ENCODE peak calls at places on chromosomes 16 and 17, in four cellular contexts. M, S, N and W are unnamed samples.

GRCh38 chr16:24255446-24256352 is at the start of gene CACNG3:
- DNase-seq in N (no peak), S (peak), M (peak), W (peak)

GRCh38 chr16:66608241-66609138 is 4.0 kb downstream of the CMTM3 start:
- DNase-seq in S (peak), M (peak), N (peak), W (peak)

GRCh38 chr16:17757808-17758207 is 287.0 kb upstream of the XYLT1 start:
- DNase-seq in M (no peak), N (no peak), S (no peak), W (no peak)

GRCh38 chr16:8864480-8864879 is 4.3 kb downstream of the CARHSP1 start:
- DNase-seq in S (no peak), M (no peak), N (no peak), W (no peak)

GRCh38 chr16:84120023-84120422 is 3.3 kb upstream of the MBTPS1 start:
- DNase-seq in S (no peak), N (no peak), M (no peak), W (no peak)

GRCh38 chr17:58786586-58787295 is 31.1 kb downstream of the PPM1E start:
- DNase-seq in S (no peak), M (no peak), N (peak), W (no peak)

GRCh38 chr16:9797306-9797705 is 384.9 kb downstream of the GRIN2A start:
- DNase-seq in N (no peak), M (no peak), S (no peak), W (no peak)

GRCh38 chr17:64411999-64412771 is 21.5 kb upstream of the PECAM1 start:
- DNase-seq in M (no peak), S (no peak), N (no peak), W (no peak)

GRCh38 chr17:21161498-21162393 is 35.0 kb downstream of the DHRS7B start:
- DNase-seq in S (no peak), N (no peak), M (no peak), W (no peak)

GRCh38 chr16:82633964-82634600 is 7.3 kb downstream of the CDH13 start:
- DNase-seq in N (peak), S (no peak), M (no peak), W (no peak)

GRCh38 chr17:70521821-70522256 is 352.5 kb downstream of the KCNJ2 start:
- DNase-seq in M (no peak), N (no peak), S (no peak), W (no peak)

GRCh38 chr16:12833939-12834338 is 30.3 kb upstream of the CPPED1 start:
- DNase-seq in S (no peak), N (peak), M (no peak), W (no peak)

GRCh38 chr16:72927199-72928088 is 120.5 kb downstream of the ZFHX3 start:
- DNase-seq in N (peak), S (no peak), M (no peak), W (no peak)

GRCh38 chr17:50665838-50666237 is 31.2 kb downstream of the ABCC3 start:
- DNase-seq in N (no peak), S (no peak), M (no peak), W (no peak)

GRCh38 chr16:69424053-69424934 is at the start of gene CYB5B:
- DNase-seq in M (peak), N (peak), S (peak), W (peak)

GRCh38 chr16:57519796-57520360 is 16.5 kb downstream of the CCDC102A start:
- DNase-seq in M (peak), S (peak), N (peak), W (peak)

GRCh38 chr16:66904428-66904845 is 14.2 kb downstream of the CDH16 start:
- DNase-seq in S (no peak), M (no peak), N (no peak), W (no peak)

GRCh38 chr16:10589106-10589505 is 8.7 kb upstream of the EMP2 start:
- DNase-seq in N (no peak), S (no peak), M (no peak), W (no peak)

GRCh38 chr16:23670137-23670776 is 8.4 kb upstream of the PLK1 start:
- DNase-seq in S (peak), N (no peak), M (peak), W (no peak)

GRCh38 chr16:3983081-3983520 is 102.6 kb upstream of the CREBBP start:
- DNase-seq in M (peak), N (peak), S (peak), W (peak)

GRCh38 chr16:5025171-5025632 is 8.5 kb downstream of the NAGPA start:
- DNase-seq in M (no peak), S (no peak), N (no peak), W (no peak)

GRCh38 chr17:49187301-49187700 is 23.1 kb downstream of the GNGT2 start:
- DNase-seq in M (no peak), N (no peak), S (no peak), W (no peak)

GRCh38 chr17:78013683-78014467 is 55.4 kb downstream of the TNRC6C start:
- DNase-seq in N (peak), M (peak), S (peak), W (no peak)

GRCh38 chr17:75146597-75146996 is 7.7 kb downstream of the JPT1 start:
- DNase-seq in N (no peak), M (no peak), S (no peak), W (no peak)

GRCh38 chr17:29617481-29618271 is 5.0 kb downstream of the CORO6 start:
- DNase-seq in S (peak), M (peak), N (no peak), W (peak)

GRCh38 chr17:39222151-39222550 is 3.6 kb downstream of the STAC2 start:
- DNase-seq in M (no peak), N (no peak), S (no peak), W (no peak)